ENCODE peak calls at places on chromosome 11, in four cellular contexts. S is H9, Q is mesendoderm, Z is mesenchymal stem cell. D is an unnamed sample.

GRCh38 chr11:111586305-111586915 is 15.8 kb upstream of the SIK2 start:
- DNase-seq in S (no peak), Q (peak; percentile 59), Z (peak; percentile 66), D (no peak)

GRCh38 chr11:113542420-113542819 is 67.2 kb upstream of the DRD2 start:
- DNase-seq in S (no peak), Q (no peak), Z (no peak), D (no peak)

GRCh38 chr11:117075186-117075585 is 23.0 kb downstream of the SIK3 start:
- DNase-seq in S (no peak), Q (no peak), Z (no peak), D (no peak)

GRCh38 chr11:47983464-47984397 is 3.4 kb downstream of the PTPRJ start:
- DNase-seq in S (no peak), Q (no peak), Z (peak; percentile 85), D (no peak)

GRCh38 chr11:30412509-30412908 is 89.6 kb downstream of the ARL14EP start:
- DNase-seq in S (no peak), Q (no peak), Z (no peak), D (no peak)

GRCh38 chr11:120306519-120307242 is 18.4 kb upstream of the TLCD5 start:
- DNase-seq in S (peak; percentile 89), Q (peak; percentile 78), Z (peak; percentile 83), D (no peak)

GRCh38 chr11:19963697-19964340 is 196.5 kb downstream of the DBX1 start:
- DNase-seq in S (no peak), Q (no peak), Z (no peak), D (no peak)

GRCh38 chr11:47891886-47892285 is 43.7 kb upstream of the NUP160 start:
- DNase-seq in S (no peak), Q (no peak), Z (no peak), D (no peak)

GRCh38 chr11:86523738-86524602 is 148.4 kb downstream of the ME3 start:
- DNase-seq in S (no peak), Q (peak; percentile 92), Z (peak; percentile 97), D (no peak)

GRCh38 chr11:48088682-48089050 is 108.3 kb downstream of the PTPRJ start:
- DNase-seq in S (no peak), Q (no peak), Z (no peak), D (no peak)

GRCh38 chr11:33543823-33544222 is 156.8 kb downstream of the C11orf91 start:
- DNase-seq in S (no peak), Q (no peak), Z (no peak), D (no peak)

GRCh38 chr11:76604081-76604601 is 66.4 kb downstream of the LRRC32 start:
- DNase-seq in S (peak; percentile 20), Q (no peak), Z (no peak), D (no peak)

GRCh38 chr11:38014405-38014804 is 1416.4 kb upstream of the RAG2 start:
- DNase-seq in S (no peak), Q (no peak), Z (no peak), D (no peak)

GRCh38 chr11:64340671-64341335 is 799 bp downstream of the CCDC88B start:
- DNase-seq in S (peak; percentile 93), Q (peak; percentile 86), Z (no peak), D (peak; percentile 62)

GRCh38 chr11:19093976-19094375 is 23.0 kb upstream of the ZDHHC13 start:
- DNase-seq in S (no peak), Q (no peak), Z (peak; percentile 66), D (no peak)

GRCh38 chr11:115132829-115133228 is 371.4 kb downstream of the CADM1 start:
- DNase-seq in S (peak; percentile 44), Q (peak; percentile 42), Z (no peak), D (no peak)

GRCh38 chr11:66562907-66563583 is 5.4 kb downstream of the CTSF start:
- DNase-seq in S (no peak), Q (no peak), Z (no peak), D (no peak)

GRCh38 chr11:67670316-67671210 is 3.9 kb downstream of the ALDH3B2 start:
- DNase-seq in S (peak; percentile 31), Q (no peak), Z (no peak), D (no peak)

GRCh38 chr11:17746096-17746495 is 11.5 kb downstream of the KCNC1 start:
- DNase-seq in S (no peak), Q (no peak), Z (no peak), D (no peak)

GRCh38 chr11:56700242-56700918 is 1.5 kb downstream of the OR9G1 start:
- DNase-seq in S (no peak), Q (peak; percentile 46), Z (no peak), D (no peak)

GRCh38 chr11:46277313-46277622 is 194 bp upstream of the CREB3L1 start:
- DNase-seq in S (no peak), Q (no peak), Z (peak; percentile 76), D (no peak)

GRCh38 chr11:79973701-79974626 is 533.1 kb upstream of the TENM4 start:
- DNase-seq in S (peak; percentile 60), Q (peak; percentile 82), Z (peak; percentile 1), D (peak; percentile 31)

GRCh38 chr11:1481861-1482441 is 4.6 kb downstream of the MOB2 start:
- DNase-seq in S (no peak), Q (no peak), Z (no peak), D (no peak)

GRCh38 chr11:11581493-11581880 is 40.3 kb downstream of the GALNT18 start:
- DNase-seq in S (peak; percentile 17), Q (no peak), Z (no peak), D (no peak)
- H4K8ac ChIP-seq in S (no peak overlapping the region), Q (no peak overlapping the region), Z (no peak overlapping the region), D (no peak overlapping the region)

DNA sequence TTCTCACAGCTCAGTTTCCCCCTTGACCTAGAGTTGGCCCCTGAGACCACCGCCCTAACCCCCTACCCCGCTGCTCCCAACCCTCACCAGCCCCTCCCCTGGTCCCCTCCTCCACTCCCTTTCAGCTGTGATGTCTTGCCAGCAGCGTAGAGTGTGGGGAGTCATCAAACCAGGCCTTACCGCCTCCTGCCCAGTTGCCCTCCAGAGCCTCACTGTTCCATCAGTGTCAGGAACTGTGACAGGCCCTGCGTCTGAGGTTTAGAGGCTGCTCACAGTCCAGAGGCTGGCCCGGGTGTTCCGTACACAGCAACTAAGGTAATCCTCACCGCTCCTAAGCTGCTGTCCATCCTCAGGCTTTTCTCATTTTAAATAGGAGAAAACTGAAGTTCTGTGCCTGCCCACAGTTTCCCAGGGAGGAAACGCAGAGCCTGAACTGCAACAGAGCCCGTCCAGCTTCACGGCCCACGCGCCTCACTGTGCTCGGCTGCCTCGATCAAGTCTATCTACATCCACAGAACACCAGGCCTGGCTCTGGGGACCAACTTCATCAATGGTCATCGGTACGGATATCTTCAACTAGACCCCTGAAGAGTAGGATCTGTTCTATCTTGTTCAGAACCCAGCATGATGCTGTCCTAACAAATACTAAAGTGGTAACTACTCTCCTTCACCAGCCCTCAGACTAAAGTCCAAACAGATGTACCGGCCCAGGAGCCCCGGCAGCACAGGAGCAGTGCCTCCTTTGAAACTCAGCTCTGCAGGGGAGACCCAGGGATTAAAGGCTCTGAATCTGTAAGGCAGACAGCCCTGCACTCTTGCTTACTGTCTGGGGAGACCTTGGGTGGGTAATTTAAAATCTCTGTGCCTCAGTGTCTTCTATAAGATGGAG is 10.3 kb downstream of the VPS37C start:
- DNase-seq in S (no peak), Q (no peak), Z (no peak), D (no peak)
- H4K8ac ChIP-seq in S (no peak overlapping the region), Q (no peak overlapping the region), Z (peak overlapping the region; percentile 27), D (no peak overlapping the region)

GRCh38 chr11:44726278-44727113 is at the start of gene TSPAN18:
- DNase-seq in S (peak; percentile 85), Q (peak; percentile 94), Z (no peak), D (peak; percentile 72)
- H4K8ac ChIP-seq in S (no peak within 1 kb of the TSS), Q (no peak within 1 kb of the TSS), Z (peak within 1 kb of the TSS; percentile 61), D (no peak within 1 kb of the TSS)

GRCh38 chr11:130915556-130916237 is 582 bp downstream of the SNX19 start:
- DNase-seq in S (no peak), Q (no peak), Z (no peak), D (no peak)

GRCh38 chr11:130916238-130916855 is at the start of gene SNX19:
- DNase-seq in S (peak; percentile 90), Q (peak; percentile 92), Z (peak; percentile 86), D (peak; percentile 85)

GRCh38 chr11:130918081-130918480 is 1.8 kb upstream of the SNX19 start:
- DNase-seq in S (no peak), Q (no peak), Z (no peak), D (no peak)

GRCh38 chr11:130913268-130913667 is 3.0 kb downstream of the SNX19 start:
- DNase-seq in S (no peak), Q (no peak), Z (no peak), D (no peak)

GRCh38 chr11:130916910-130917309 is 631 bp upstream of the SNX19 start:
- DNase-seq in S (no peak), Q (no peak), Z (no peak), D (no peak)
- H4K8ac ChIP-seq in S (no peak overlapping the region), Q (no peak overlapping the region), Z (peak overlapping the region; percentile 69), D (no peak overlapping the region)

DNA sequence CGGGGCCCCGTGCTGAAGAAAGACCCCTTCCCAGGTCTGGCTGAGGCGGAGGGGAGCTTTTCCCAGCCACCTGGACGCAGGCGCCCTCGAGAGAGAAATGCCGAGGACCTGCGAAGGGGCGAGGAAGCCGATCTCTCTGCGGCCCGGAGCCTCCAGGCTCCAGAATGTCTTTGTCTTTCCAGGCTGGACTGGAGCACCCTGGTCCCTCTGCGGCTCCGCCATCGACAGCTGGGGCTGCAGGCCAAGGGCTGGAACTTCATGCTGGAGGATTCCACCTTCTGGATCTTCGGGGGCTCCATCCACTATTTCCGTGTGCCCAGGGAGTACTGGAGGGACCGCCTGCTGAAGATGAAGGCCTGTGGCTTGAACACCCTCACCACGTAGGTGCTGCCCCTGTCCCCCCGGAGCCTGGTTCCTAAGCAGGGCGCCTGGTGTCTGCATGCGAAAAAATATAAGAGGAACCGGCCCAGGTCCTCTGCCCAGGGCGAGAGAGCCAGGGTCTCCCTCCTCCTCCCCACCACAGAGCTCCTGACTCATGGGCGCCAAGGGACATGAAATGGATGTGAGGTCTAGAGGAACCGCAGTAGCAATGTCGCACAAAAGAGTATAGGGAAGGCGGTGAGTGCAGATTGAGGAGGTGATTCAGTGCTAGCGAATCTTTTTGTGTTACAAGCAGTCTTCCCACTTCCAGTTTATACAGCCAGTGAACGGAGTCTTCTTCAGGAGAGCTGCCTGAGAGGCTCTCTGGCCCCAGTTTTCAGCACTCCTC is 11.0 kb downstream of the GLB1L2 start:
- DNase-seq in S (no peak), Q (no peak), Z (no peak), D (no peak)
- H4K8ac ChIP-seq in S (no peak overlapping the region), Q (no peak overlapping the region), Z (no peak overlapping the region), D (no peak overlapping the region)

GRCh38 chr11:131064373-131064991 is 148.2 kb upstream of the SNX19 start:
- DNase-seq in S (peak; percentile 87), Q (peak; percentile 90), Z (peak; percentile 60), D (peak; percentile 77)

GRCh38 chr11:131070365-131070764 is 154.1 kb upstream of the SNX19 start:
- DNase-seq in S (no peak), Q (peak; percentile 23), Z (no peak), D (no peak)

GRCh38 chr11:131065435-131066295 is 149.4 kb upstream of the SNX19 start:
- DNase-seq in S (no peak), Q (no peak), Z (no peak), D (no peak)

GRCh38 chr11:131063638-131064037 is 147.4 kb upstream of the SNX19 start:
- DNase-seq in S (no peak), Q (peak; percentile 46), Z (no peak), D (no peak)

GRCh38 chr11:131066551-131066950 is 150.3 kb upstream of the SNX19 start:
- DNase-seq in S (no peak), Q (no peak), Z (no peak), D (no peak)
- H4K8ac ChIP-seq in S (no peak overlapping the region), Q (no peak overlapping the region), Z (no peak overlapping the region), D (no peak overlapping the region)

DNA sequence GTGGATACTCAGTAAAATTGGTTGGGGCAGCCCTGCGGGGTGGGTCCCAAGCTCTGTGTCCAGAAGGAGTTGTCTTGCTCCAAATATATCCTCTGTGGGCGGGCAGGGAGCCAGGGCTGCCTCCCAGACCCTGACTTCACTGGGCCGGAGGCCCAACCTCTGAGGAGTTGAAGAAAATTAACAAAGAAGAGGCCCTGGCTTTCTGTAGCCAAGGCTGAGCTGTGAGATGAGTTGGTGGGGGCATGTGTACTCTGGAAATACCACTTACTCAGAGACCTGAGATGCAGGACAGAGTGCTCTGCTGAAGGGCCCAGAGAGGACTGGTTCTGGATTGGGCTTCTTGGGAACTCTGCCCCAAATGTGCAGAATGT is 96.3 kb downstream of the SWAP70 start:
- DNase-seq in S (no peak), Q (no peak), Z (peak; percentile 87), D (no peak)
- H4K8ac ChIP-seq in S (no peak overlapping the region), Q (no peak overlapping the region), Z (peak overlapping the region; percentile 88), D (no peak overlapping the region)

D was measured in neuronal stem cell.